ENCODE peak calls at places on chromosomes 7 and 10, in ten cellular contexts. J is Caco-2, Q is right cardiac atrium, B is IMR-90, K is neural progenitor cell, R is mesendoderm, G is SJSA1, I is body of pancreas, A is fibroblast of mammary gland, X is PC-3. T is an unnamed sample.

GRCh38 chr10:42934351-42934811 is 142.5 kb upstream of the RET start:
- DNase-seq in J (no peak), Q (no peak), B (no peak), K (no peak), R (no peak), G (no peak), I (no peak), A (no peak), X (no peak), T (no peak)

GRCh38 chr7:47669178-47669878 is 87.4 kb upstream of the TNS3 start:
- DNase-seq in J (no peak), Q (peak), B (peak), K (no peak), R (peak), G (peak), I (peak), A (peak), X (peak), T (no peak)

GRCh38 chr10:67789769-67790168 is 48.2 kb downstream of the DNAJC12 start:
- DNase-seq in J (no peak), Q (no peak), B (no peak), K (no peak), R (peak), G (no peak), I (no peak), A (no peak), X (no peak), T (no peak)

GRCh38 chr7:140212100-140212881 is 35.5 kb upstream of the KDM7A start:
- DNase-seq in J (no peak), Q (no peak), B (peak), K (no peak), R (no peak), G (no peak), I (no peak), A (peak), X (peak), T (no peak)

GRCh38 chr10:61642073-61642637 is 20.6 kb upstream of the CABCOCO1 start:
- DNase-seq in J (no peak), Q (no peak), B (no peak), K (no peak), R (no peak), G (no peak), I (no peak), A (peak), X (no peak), T (no peak)

GRCh38 chr7:157457355-157458253 is 120.8 kb downstream of the DNAJB6 start:
- DNase-seq in J (no peak), Q (no peak), B (no peak), K (peak), R (no peak), G (peak), I (no peak), A (no peak), X (no peak), T (no peak)

GRCh38 chr10:123309740-123310139 is 155.5 kb downstream of the BUB3 start:
- DNase-seq in J (no peak), Q (no peak), B (no peak), K (no peak), R (no peak), G (no peak), I (peak), A (peak), X (peak), T (no peak)

GRCh38 chr7:5393328-5393727 is 30.3 kb downstream of the TNRC18 start:
- DNase-seq in J (no peak), Q (no peak), B (no peak), K (no peak), R (no peak), G (no peak), I (no peak), A (no peak), X (no peak), T (no peak)

GRCh38 chr10:22774102-22774501 is 59.7 kb upstream of the PIP4K2A start:
- DNase-seq in J (no peak), Q (no peak), B (no peak), K (no peak), R (no peak), G (no peak), I (no peak), A (no peak), X (no peak), T (no peak)

GRCh38 chr7:3218561-3219225 is 82.4 kb upstream of the SDK1 start:
- DNase-seq in J (no peak), Q (no peak), B (no peak), K (peak), R (no peak), G (no peak), I (peak), A (no peak), X (no peak), T (no peak)

GRCh38 chr7:114851406-114852025 is 70.4 kb upstream of the MDFIC start:
- DNase-seq in J (no peak), Q (no peak), B (no peak), K (no peak), R (no peak), G (no peak), I (no peak), A (no peak), X (no peak), T (no peak)

GRCh38 chr7:123341102-123341501 is 141.3 kb upstream of the SLC13A1 start:
- DNase-seq in J (no peak), Q (no peak), B (no peak), K (no peak), R (no peak), G (no peak), I (no peak), A (no peak), X (no peak), T (no peak)

GRCh38 chr7:90248706-90249105 is 3.7 kb downstream of the CFAP69 start:
- DNase-seq in J (no peak), Q (no peak), B (no peak), K (no peak), R (no peak), G (no peak), I (no peak), A (no peak), X (no peak), T (no peak)

GRCh38 chr10:128316925-128317324 is 190.7 kb upstream of the MKI67 start:
- DNase-seq in J (no peak), Q (no peak), B (no peak), K (no peak), R (peak), G (no peak), I (no peak), A (no peak), X (no peak), T (no peak)

GRCh38 chr7:47357398-47357797 is 224.5 kb downstream of the TNS3 start:
- DNase-seq in J (no peak), Q (no peak), B (no peak), K (no peak), R (no peak), G (no peak), I (no peak), A (no peak), X (no peak), T (no peak)

GRCh38 chr7:17802056-17802455 is 138.2 kb downstream of the SNX13 start:
- DNase-seq in J (no peak), Q (no peak), B (peak), K (no peak), R (no peak), G (no peak), I (no peak), A (peak), X (no peak), T (no peak)

GRCh38 chr7:123846217-123846891 is 1.4 kb downstream of the HYAL4 start:
- DNase-seq in J (peak), Q (no peak), B (no peak), K (no peak), R (peak), G (no peak), I (no peak), A (no peak), X (peak), T (no peak)

GRCh38 chr7:25753837-25754236 is 398.2 kb upstream of the NFE2L3 start:
- DNase-seq in J (no peak), Q (peak), B (no peak), K (no peak), R (no peak), G (no peak), I (no peak), A (no peak), X (no peak), T (no peak)

GRCh38 chr10:62381385-62382102 is 7.4 kb downstream of the ZNF365 start:
- DNase-seq in J (no peak), Q (peak), B (no peak), K (no peak), R (no peak), G (no peak), I (no peak), A (no peak), X (peak), T (no peak)

GRCh38 chr10:120184547-120185337 is 272.3 kb upstream of the PLPP4 start:
- DNase-seq in J (no peak), Q (no peak), B (no peak), K (peak), R (peak), G (no peak), I (no peak), A (no peak), X (no peak), T (no peak)

GRCh38 chr10:109962247-109962646 is 38.9 kb upstream of the XPNPEP1 start:
- DNase-seq in J (no peak), Q (no peak), B (peak), K (no peak), R (no peak), G (no peak), I (no peak), A (peak), X (peak), T (no peak)

GRCh38 chr10:11107953-11108352 is 90.3 kb downstream of the CELF2 start:
- DNase-seq in J (no peak), Q (no peak), B (no peak), K (no peak), R (peak), G (no peak), I (no peak), A (no peak), X (no peak), T (no peak)

GRCh38 chr10:32054087-32054486 is 2.1 kb downstream of the KIF5B start:
- DNase-seq in J (no peak), Q (no peak), B (peak), K (peak), R (peak), G (no peak), I (peak), A (peak), X (peak), T (no peak)

GRCh38 chr10:95788830-95789229 is 32.9 kb downstream of the ENTPD1 start:
- DNase-seq in J (no peak), Q (no peak), B (peak), K (no peak), R (no peak), G (no peak), I (no peak), A (peak), X (no peak), T (no peak)

GRCh38 chr10:31359979-31360378 is 41.0 kb downstream of the ZEB1 start:
- DNase-seq in J (no peak), Q (no peak), B (no peak), K (no peak), R (no peak), G (no peak), I (no peak), A (no peak), X (peak), T (no peak)

GRCh38 chr7:76016191-76016947 is 22.0 kb upstream of the TMEM120A start:
- DNase-seq in J (no peak), Q (no peak), B (peak), K (no peak), R (no peak), G (no peak), I (no peak), A (no peak), X (no peak), T (no peak)

GRCh38 chr7:80288175-80289122 is 153.8 kb downstream of the GNAI1 start:
- DNase-seq in J (no peak), Q (no peak), B (peak), K (no peak), R (peak), G (peak), I (no peak), A (peak), X (peak), T (no peak)

GRCh38 chr7:32948202-32948601 is 9.0 kb upstream of the FKBP9 start:
- DNase-seq in J (no peak), Q (no peak), B (no peak), K (no peak), R (no peak), G (no peak), I (no peak), A (no peak), X (no peak), T (no peak)

GRCh38 chr10:44920252-44920651 is 9.1 kb downstream of the TMEM72 start:
- DNase-seq in J (peak), Q (no peak), B (no peak), K (no peak), R (no peak), G (no peak), I (no peak), A (no peak), X (no peak), T (no peak)

GRCh38 chr7:74182453-74183090 is 8.4 kb downstream of the EIF4H start:
- DNase-seq in J (no peak), Q (no peak), B (no peak), K (no peak), R (no peak), G (no peak), I (no peak), A (no peak), X (no peak), T (no peak)

GRCh38 chr10:98106531-98106930 is 27.9 kb upstream of the R3HCC1L start:
- DNase-seq in J (no peak), Q (no peak), B (no peak), K (no peak), R (no peak), G (no peak), I (no peak), A (peak), X (peak), T (no peak)

GRCh38 chr10:490891-491571 is 198.4 kb downstream of the DIP2C start:
- DNase-seq in J (peak), Q (peak), B (peak), K (no peak), R (peak), G (no peak), I (no peak), A (peak), X (no peak), T (no peak)
- H3K4me3 ChIP-seq in J (no peak), Q (no peak), B (no peak), K (no peak), R (no peak), G (no peak), I (no peak), A (peak), X (no peak), T (no peak)

DNA sequence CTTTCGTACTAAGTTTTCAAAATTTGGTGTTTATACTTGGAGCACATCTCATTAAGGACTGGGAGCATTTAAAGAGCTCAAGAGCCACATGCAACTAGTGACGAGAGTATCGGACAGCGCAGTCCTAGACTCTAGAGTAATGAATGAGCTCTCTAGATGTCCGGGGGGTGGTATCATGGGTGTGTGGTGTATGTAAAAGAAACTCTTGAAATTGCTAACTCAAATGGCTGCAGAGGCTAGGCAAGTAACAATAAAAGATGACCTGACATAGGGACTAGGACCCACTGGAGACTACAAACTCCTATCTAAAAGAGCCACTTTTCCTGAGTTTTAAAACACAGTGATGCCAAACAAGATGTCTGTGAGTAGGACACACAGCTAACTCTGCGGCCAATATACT is 14.0 kb downstream of the MYOZ1 start:
- DNase-seq in J (no peak), Q (no peak), B (no peak), K (no peak), R (no peak), G (no peak), I (no peak), A (no peak), X (no peak), T (no peak)
- H3K4me3 ChIP-seq in J (no peak), Q (no peak), B (no peak), K (peak), R (no peak), G (no peak), I (no peak), A (no peak), X (no peak), T (no peak)

GRCh38 chr7:83259064-83259463 is 96.4 kb upstream of the PCLO start:
- DNase-seq in J (no peak), Q (no peak), B (no peak), K (no peak), R (no peak), G (no peak), I (no peak), A (no peak), X (no peak), T (no peak)
- H3K4me3 ChIP-seq in J (no peak), Q (no peak), B (no peak), K (no peak), R (no peak), G (no peak), I (no peak), A (no peak), X (no peak), T (no peak)

DNA sequence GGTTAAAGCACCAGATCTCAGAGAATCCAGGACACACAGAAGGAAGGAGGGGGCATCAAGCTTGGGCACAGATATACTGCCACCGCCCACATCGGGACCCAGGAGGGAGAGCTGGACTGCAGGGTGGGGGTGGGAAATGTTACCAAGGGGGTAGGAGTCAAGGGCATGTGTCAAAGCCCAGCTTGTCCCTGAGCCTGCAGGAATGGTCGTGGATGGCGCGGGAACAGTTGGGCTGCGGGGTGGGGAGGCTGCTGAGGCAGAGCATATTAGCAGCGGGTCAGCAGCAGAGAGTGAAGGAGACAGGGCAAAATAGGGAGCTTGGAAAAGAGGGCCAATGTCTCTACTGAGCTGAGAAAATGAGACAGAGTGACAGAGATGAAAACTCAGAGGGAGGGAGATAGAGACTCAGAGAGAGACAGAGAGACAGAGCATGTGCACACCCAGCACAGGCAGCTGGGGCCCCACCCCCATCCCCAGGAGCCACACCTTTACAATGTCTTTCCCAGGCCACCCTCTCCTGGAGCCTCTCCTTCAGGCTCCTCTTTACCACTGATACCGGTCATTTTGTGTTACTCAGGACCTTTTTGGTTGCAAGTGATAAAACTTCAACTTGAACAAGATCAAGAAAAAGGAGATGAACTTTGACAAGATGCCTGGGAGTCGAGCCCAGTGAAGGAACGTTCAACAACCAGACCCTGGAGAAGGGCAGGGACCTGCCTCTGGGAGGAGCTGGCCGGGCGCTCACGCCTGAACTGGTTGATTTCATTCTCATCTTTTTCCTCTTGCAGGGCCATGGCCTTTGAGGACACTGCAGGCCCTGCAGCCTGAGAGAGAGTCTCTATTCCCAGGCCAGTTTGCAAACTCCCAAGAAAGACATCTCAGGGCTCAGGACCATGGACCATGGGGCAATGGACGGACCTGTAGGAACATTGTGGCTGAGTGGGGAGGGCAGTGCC is 50.0 kb downstream of the AOC1 start:
- DNase-seq in J (no peak), Q (no peak), B (no peak), K (no peak), R (no peak), G (no peak), I (no peak), A (no peak), X (no peak), T (no peak)
- H3K4me3 ChIP-seq in J (no peak), Q (no peak), B (no peak), K (no peak), R (no peak), G (no peak), I (no peak), A (no peak), X (no peak), T (no peak)

GRCh38 chr7:29805031-29805430 is 1.3 kb upstream of the WIPF3 start:
- DNase-seq in J (no peak), Q (no peak), B (no peak), K (no peak), R (no peak), G (no peak), I (no peak), A (no peak), X (no peak), T (no peak)

GRCh38 chr7:29807179-29807841 is 1.0 kb downstream of the WIPF3 start:
- DNase-seq in J (peak), Q (peak), B (no peak), K (peak), R (peak), G (no peak), I (peak), A (no peak), X (peak), T (no peak)

GRCh38 chr7:29808075-29808786 is 1.9 kb downstream of the WIPF3 start:
- DNase-seq in J (no peak), Q (no peak), B (no peak), K (no peak), R (no peak), G (no peak), I (no peak), A (no peak), X (no peak), T (no peak)

GRCh38 chr7:29806131-29806792 is at the start of gene WIPF3:
- DNase-seq in J (peak), Q (peak), B (no peak), K (peak), R (peak), G (no peak), I (peak), A (no peak), X (peak), T (no peak)

GRCh38 chr7:29806793-29807178 is 478 bp downstream of the WIPF3 start:
- DNase-seq in J (no peak), Q (no peak), B (no peak), K (peak), R (no peak), G (no peak), I (peak), A (no peak), X (no peak), T (no peak)
- H3K4me3 ChIP-seq in J (peak), Q (peak), B (no peak), K (peak), R (peak), G (peak), I (peak), A (no peak), X (peak), T (no peak)

GRCh38 chr7:34158754-34159153 is 253.4 kb downstream of the BMPER start:
- DNase-seq in J (no peak), Q (peak), B (peak), K (peak), R (peak), G (no peak), I (no peak), A (no peak), X (no peak), T (no peak)

GRCh38 chr7:34157137-34157536 is 251.8 kb downstream of the BMPER start:
- DNase-seq in J (no peak), Q (peak), B (no peak), K (no peak), R (no peak), G (no peak), I (no peak), A (peak), X (no peak), T (no peak)

GRCh38 chr7:34158311-34158710 is 253.0 kb downstream of the BMPER start:
- DNase-seq in J (no peak), Q (peak), B (peak), K (no peak), R (no peak), G (no peak), I (peak), A (peak), X (no peak), T (no peak)

GRCh38 chr7:34155225-34155908 is 250.0 kb downstream of the BMPER start:
- DNase-seq in J (no peak), Q (peak), B (peak), K (peak), R (no peak), G (no peak), I (peak), A (peak), X (no peak), T (no peak)

DNA sequence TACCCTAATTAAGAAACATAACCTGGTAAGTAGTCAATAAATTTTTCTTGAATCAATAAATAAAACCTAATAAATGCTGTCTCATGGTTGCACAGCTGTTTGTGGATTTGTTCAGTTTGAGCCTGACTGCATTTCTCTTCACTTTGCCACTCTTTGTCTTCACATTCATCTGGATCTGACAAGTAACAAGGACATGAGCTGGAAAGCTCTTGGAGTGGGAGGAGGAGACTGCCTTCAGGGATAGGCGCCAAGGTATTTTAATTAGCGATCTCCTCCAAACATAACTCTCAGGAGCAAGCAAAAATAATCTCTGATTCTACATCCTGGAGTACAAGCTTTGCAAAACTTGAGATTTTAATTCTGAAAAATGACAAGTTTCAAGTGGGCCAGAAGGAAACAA is 251.0 kb downstream of the BMPER start:
- DNase-seq in J (no peak), Q (no peak), B (peak), K (no peak), R (no peak), G (no peak), I (no peak), A (peak), X (no peak), T (no peak)
- H3K4me3 ChIP-seq in J (no peak), Q (no peak), B (no peak), K (no peak), R (no peak), G (no peak), I (no peak), A (no peak), X (no peak), T (no peak)

GRCh38 chr7:143290293-143290692 is 2.1 kb downstream of the CASP2 start:
- DNase-seq in J (no peak), Q (no peak), B (no peak), K (no peak), R (no peak), G (no peak), I (no peak), A (no peak), X (no peak), T (no peak)
- H3K4me3 ChIP-seq in J (no peak), Q (no peak), B (no peak), K (peak), R (no peak), G (no peak), I (no peak), A (no peak), X (peak), T (no peak)

T was measured in CD8-positive, alpha-beta T cell.